ENCODE peak calls at places on chromosomes 3 and 15, in four cellular contexts. One of them, this sample, is unnamed.
A peak's percentile ranks its signal among the peaks of the same experiment; 100 is the strongest.

GRCh38 chr15:87120555-87120954 is 1040.9 kb downstream of the AGBL1 start:
- DNase-seq in stimulated activated effector memory CD8-positive, alpha-beta T cell treated with anti-CD3 and anti-CD28 coated beads, Interleukin-12 subunit alpha, Interleukin-12 subunit beta, amount 100 ng/mL, for 72 hours: no peak
- DNase-seq in globus pallidus: no peak
- DNase-seq in cardiac muscle cell: no peak
- DNase-seq in this sample: no peak

GRCh38 chr15:33941279-33942063 is 26.8 kb upstream of the CHRM5 start:
- DNase-seq in stimulated activated effector memory CD8-positive, alpha-beta T cell treated with anti-CD3 and anti-CD28 coated beads, Interleukin-12 subunit alpha, Interleukin-12 subunit beta, amount 100 ng/mL, for 72 hours: no peak
- DNase-seq in globus pallidus: no peak
- DNase-seq in cardiac muscle cell: no peak
- DNase-seq in this sample: no peak

GRCh38 chr3:120497318-120497717 is 46.5 kb upstream of the FSTL1 start:
- DNase-seq in stimulated activated effector memory CD8-positive, alpha-beta T cell treated with anti-CD3 and anti-CD28 coated beads, Interleukin-12 subunit alpha, Interleukin-12 subunit beta, amount 100 ng/mL, for 72 hours: no peak
- DNase-seq in cardiac muscle cell: peak; percentile 88
- DNase-seq in globus pallidus: no peak
- DNase-seq in this sample: no peak

GRCh38 chr15:32042269-32042996 is 12.1 kb downstream of the CHRNA7 start:
- DNase-seq in globus pallidus: no peak
- DNase-seq in cardiac muscle cell: no peak
- DNase-seq in stimulated activated effector memory CD8-positive, alpha-beta T cell treated with anti-CD3 and anti-CD28 coated beads, Interleukin-12 subunit alpha, Interleukin-12 subunit beta, amount 100 ng/mL, for 72 hours: no peak
- DNase-seq in this sample: no peak

GRCh38 chr15:41254560-41254959 is 23.5 kb downstream of the CHP1 start:
- DNase-seq in cardiac muscle cell: no peak
- DNase-seq in globus pallidus: no peak
- DNase-seq in stimulated activated effector memory CD8-positive, alpha-beta T cell treated with anti-CD3 and anti-CD28 coated beads, Interleukin-12 subunit alpha, Interleukin-12 subunit beta, amount 100 ng/mL, for 72 hours: no peak
- DNase-seq in this sample: no peak

GRCh38 chr3:52399593-52399992 is 45.3 kb downstream of the SEMA3G start:
- DNase-seq in globus pallidus: no peak
- DNase-seq in cardiac muscle cell: no peak
- DNase-seq in stimulated activated effector memory CD8-positive, alpha-beta T cell treated with anti-CD3 and anti-CD28 coated beads, Interleukin-12 subunit alpha, Interleukin-12 subunit beta, amount 100 ng/mL, for 72 hours: no peak
- DNase-seq in this sample: no peak

GRCh38 chr3:71111784-71112440 is 471.6 kb downstream of the FOXP1 start:
- DNase-seq in stimulated activated effector memory CD8-positive, alpha-beta T cell treated with anti-CD3 and anti-CD28 coated beads, Interleukin-12 subunit alpha, Interleukin-12 subunit beta, amount 100 ng/mL, for 72 hours: no peak
- DNase-seq in globus pallidus: no peak
- DNase-seq in cardiac muscle cell: peak; percentile 79
- DNase-seq in this sample: no peak

GRCh38 chr3:133956333-133956732 is 60.7 kb upstream of the RAB6B start:
- DNase-seq in globus pallidus: no peak
- DNase-seq in stimulated activated effector memory CD8-positive, alpha-beta T cell treated with anti-CD3 and anti-CD28 coated beads, Interleukin-12 subunit alpha, Interleukin-12 subunit beta, amount 100 ng/mL, for 72 hours: no peak
- DNase-seq in cardiac muscle cell: no peak
- DNase-seq in this sample: no peak

GRCh38 chr3:71498053-71498452 is 85.5 kb downstream of the FOXP1 start:
- DNase-seq in globus pallidus: peak; percentile 47
- DNase-seq in cardiac muscle cell: no peak
- DNase-seq in stimulated activated effector memory CD8-positive, alpha-beta T cell treated with anti-CD3 and anti-CD28 coated beads, Interleukin-12 subunit alpha, Interleukin-12 subunit beta, amount 100 ng/mL, for 72 hours: no peak
- DNase-seq in this sample: no peak

GRCh38 chr3:8668216-8668615 is 23.6 kb upstream of the SSUH2 start:
- DNase-seq in globus pallidus: no peak
- DNase-seq in stimulated activated effector memory CD8-positive, alpha-beta T cell treated with anti-CD3 and anti-CD28 coated beads, Interleukin-12 subunit alpha, Interleukin-12 subunit beta, amount 100 ng/mL, for 72 hours: no peak
- DNase-seq in cardiac muscle cell: no peak
- DNase-seq in this sample: no peak

GRCh38 chr3:3998140-3998977 is 199.1 kb downstream of the LRRN1 start:
- DNase-seq in globus pallidus: peak; percentile 21
- DNase-seq in stimulated activated effector memory CD8-positive, alpha-beta T cell treated with anti-CD3 and anti-CD28 coated beads, Interleukin-12 subunit alpha, Interleukin-12 subunit beta, amount 100 ng/mL, for 72 hours: peak; percentile 51
- DNase-seq in cardiac muscle cell: peak; percentile 7
- DNase-seq in this sample: peak; percentile 7

GRCh38 chr3:20324664-20325478 is 138.9 kb upstream of the SGO1 start:
- DNase-seq in cardiac muscle cell: peak; percentile 7
- DNase-seq in globus pallidus: peak; percentile 9
- DNase-seq in stimulated activated effector memory CD8-positive, alpha-beta T cell treated with anti-CD3 and anti-CD28 coated beads, Interleukin-12 subunit alpha, Interleukin-12 subunit beta, amount 100 ng/mL, for 72 hours: no peak
- DNase-seq in this sample: no peak

GRCh38 chr15:80825361-80826030 is 46.3 kb downstream of the CEMIP start:
- DNase-seq in globus pallidus: no peak
- DNase-seq in cardiac muscle cell: peak; percentile 33
- DNase-seq in stimulated activated effector memory CD8-positive, alpha-beta T cell treated with anti-CD3 and anti-CD28 coated beads, Interleukin-12 subunit alpha, Interleukin-12 subunit beta, amount 100 ng/mL, for 72 hours: no peak
- DNase-seq in this sample: no peak

GRCh38 chr3:124075758-124076157 is 83.8 kb upstream of the ROPN1 start:
- DNase-seq in cardiac muscle cell: no peak
- DNase-seq in stimulated activated effector memory CD8-positive, alpha-beta T cell treated with anti-CD3 and anti-CD28 coated beads, Interleukin-12 subunit alpha, Interleukin-12 subunit beta, amount 100 ng/mL, for 72 hours: no peak
- DNase-seq in globus pallidus: no peak
- DNase-seq in this sample: no peak

GRCh38 chr3:164577667-164578066 is 500.6 kb downstream of the SI start:
- DNase-seq in cardiac muscle cell: no peak
- DNase-seq in stimulated activated effector memory CD8-positive, alpha-beta T cell treated with anti-CD3 and anti-CD28 coated beads, Interleukin-12 subunit alpha, Interleukin-12 subunit beta, amount 100 ng/mL, for 72 hours: no peak
- DNase-seq in globus pallidus: no peak
- DNase-seq in this sample: no peak

GRCh38 chr3:157755254-157755653 is 252.0 kb upstream of the VEPH1 start:
- DNase-seq in stimulated activated effector memory CD8-positive, alpha-beta T cell treated with anti-CD3 and anti-CD28 coated beads, Interleukin-12 subunit alpha, Interleukin-12 subunit beta, amount 100 ng/mL, for 72 hours: no peak
- DNase-seq in cardiac muscle cell: no peak
- DNase-seq in globus pallidus: no peak
- DNase-seq in this sample: no peak

GRCh38 chr15:27549796-27550195 is 549.3 kb downstream of the OCA2 start:
- DNase-seq in cardiac muscle cell: no peak
- DNase-seq in stimulated activated effector memory CD8-positive, alpha-beta T cell treated with anti-CD3 and anti-CD28 coated beads, Interleukin-12 subunit alpha, Interleukin-12 subunit beta, amount 100 ng/mL, for 72 hours: no peak
- DNase-seq in globus pallidus: no peak
- DNase-seq in this sample: no peak

GRCh38 chr15:46129145-46129544 is 494.3 kb downstream of the SQOR start:
- DNase-seq in globus pallidus: no peak
- DNase-seq in stimulated activated effector memory CD8-positive, alpha-beta T cell treated with anti-CD3 and anti-CD28 coated beads, Interleukin-12 subunit alpha, Interleukin-12 subunit beta, amount 100 ng/mL, for 72 hours: no peak
- DNase-seq in cardiac muscle cell: no peak
- DNase-seq in this sample: no peak

GRCh38 chr3:98013428-98014349 is 21.4 kb downstream of the GABRR3 start:
- DNase-seq in stimulated activated effector memory CD8-positive, alpha-beta T cell treated with anti-CD3 and anti-CD28 coated beads, Interleukin-12 subunit alpha, Interleukin-12 subunit beta, amount 100 ng/mL, for 72 hours: no peak
- DNase-seq in globus pallidus: no peak
- DNase-seq in cardiac muscle cell: peak; percentile 18
- DNase-seq in this sample: no peak